ENCODE peak calls at places on chromosomes 11 and 22, in five cellular contexts. C is suprapubic skin, O is sigmoid colon, M is HL-60, Z is prostate gland. Q is an unnamed sample.

GRCh38 chr11:75195164-75195962 is 44.5 kb downstream of the SLCO2B1 start:
- DNase-seq in Z (no peak), O (peak), M (no peak), C (no peak), Q (no peak)

GRCh38 chr11:70735976-70736375 is 337.6 kb downstream of the CTTN start:
- DNase-seq in Z (no peak), C (no peak), O (no peak), M (no peak), Q (no peak)

GRCh38 chr22:35154937-35155387 is 89.0 kb downstream of the ISX start:
- DNase-seq in C (no peak), Z (peak), O (peak), M (peak), Q (no peak)

GRCh38 chr22:38953091-38953490 is 4.3 kb upstream of the APOBEC3A start:
- DNase-seq in M (no peak), O (peak), C (no peak), Z (no peak), Q (no peak)

GRCh38 chr11:69470301-69470700 is 11.2 kb upstream of the LINC01488 start:
- DNase-seq in M (no peak), O (no peak), C (no peak), Z (no peak), Q (no peak)

GRCh38 chr11:135033545-135033944 is 621.5 kb upstream of the B3GAT1 start:
- DNase-seq in M (no peak), C (no peak), Z (no peak), O (no peak), Q (peak)

GRCh38 chr11:62186195-62186594 is 3.8 kb upstream of the SCGB1D1 start:
- DNase-seq in Z (no peak), C (no peak), O (no peak), M (no peak), Q (no peak)

GRCh38 chr11:134667505-134667904 is 255.5 kb upstream of the B3GAT1 start:
- DNase-seq in Z (no peak), C (peak), O (peak), M (no peak), Q (peak)

GRCh38 chr11:3950996-3951662 is 95.7 kb downstream of the STIM1 start:
- DNase-seq in Z (no peak), O (no peak), C (no peak), M (no peak), Q (no peak)

GRCh38 chr22:40322061-40322460 is 24.2 kb upstream of the ADSL start:
- DNase-seq in Z (no peak), C (no peak), M (no peak), O (no peak), Q (no peak)
- H3K27ac ChIP-seq in Z (no peak), C (no peak), M (no peak), O (no peak), Q (peak)

DNA sequence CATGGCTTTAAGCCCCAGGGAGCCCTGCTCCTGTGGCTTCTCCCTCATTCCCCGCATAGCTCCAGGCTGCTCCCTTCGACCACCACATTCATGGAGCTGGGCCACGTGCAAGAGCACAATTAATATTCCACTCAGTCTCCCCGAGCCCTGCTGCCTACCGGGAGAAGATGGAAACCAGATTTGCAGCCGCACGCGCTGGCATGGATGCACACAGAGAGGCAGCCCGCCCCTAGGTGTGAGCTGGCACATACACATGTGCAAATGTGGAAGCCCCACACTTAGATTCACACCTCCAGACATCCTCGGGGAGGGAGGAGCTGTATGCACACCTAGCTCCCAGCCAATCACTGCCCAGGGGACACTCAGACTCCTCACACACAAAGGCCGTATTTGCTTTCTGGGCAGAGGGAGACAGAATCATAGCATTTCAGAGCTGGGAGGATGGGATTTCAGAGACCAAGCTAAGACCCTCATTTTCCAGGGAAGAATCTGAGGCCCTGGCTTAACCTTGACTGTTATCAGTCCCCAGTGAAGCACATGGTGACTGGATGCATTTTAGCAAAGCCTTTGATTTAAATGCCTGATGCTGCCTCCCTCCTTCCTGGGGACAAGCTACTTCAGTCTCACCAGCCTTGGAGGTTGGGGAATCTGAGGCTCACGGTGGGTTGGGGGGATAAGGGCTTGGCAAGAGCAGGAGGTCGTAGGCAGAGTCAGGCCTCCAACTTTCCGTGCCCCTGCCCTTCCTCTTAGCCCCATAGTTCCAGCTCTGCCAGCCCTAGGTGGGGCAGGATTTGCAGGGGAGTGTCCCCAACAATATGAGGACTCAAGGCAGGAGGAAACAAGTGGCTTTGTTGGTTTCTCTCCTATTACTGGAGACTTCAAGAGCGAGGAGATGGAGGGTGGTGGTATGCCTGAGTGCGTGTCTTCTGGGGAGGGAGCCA is 5.3 kb upstream of the CREB3L1 start:
- DNase-seq in M (no peak), C (no peak), O (no peak), Z (no peak), Q (no peak)
- TF ChIP-seq POLR2AphosphoS5 in M (no peak), C (no peak), O (no peak), Z (no peak), Q (no peak)

DNA sequence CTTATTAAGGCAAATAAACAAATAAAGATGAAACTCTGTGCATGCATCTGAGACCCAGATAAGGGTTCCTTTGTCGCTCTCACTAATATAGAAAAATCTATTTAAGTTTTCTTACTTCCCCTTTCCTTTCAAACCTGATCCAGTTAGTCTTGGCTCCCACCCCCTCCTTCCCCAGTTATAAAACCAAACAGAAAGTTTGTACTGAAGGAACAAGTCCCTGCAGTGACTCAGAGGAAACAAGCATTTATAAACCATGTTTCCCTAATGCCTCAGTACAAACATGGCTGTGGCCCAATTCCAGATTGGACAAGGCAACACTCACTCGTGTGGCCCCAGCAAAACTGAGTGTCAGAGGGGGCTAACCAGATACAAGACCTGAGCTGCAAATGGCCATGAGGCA is 65.5 kb upstream of the ARHGAP20 start:
- DNase-seq in M (no peak), C (no peak), Z (peak), O (no peak), Q (no peak)
- H3K27ac ChIP-seq in M (no peak), C (peak), Z (peak), O (no peak), Q (peak)

GRCh38 chr11:35126000-35126878 is 12.7 kb upstream of the CD44 start:
- DNase-seq in M (no peak), C (no peak), O (no peak), Z (no peak), Q (no peak)

GRCh38 chr11:35126879-35127576 is 11.9 kb upstream of the CD44 start:
- DNase-seq in C (no peak), Z (no peak), O (no peak), M (no peak), Q (no peak)

GRCh38 chr11:35131094-35131493 is 7.9 kb upstream of the CD44 start:
- DNase-seq in O (no peak), C (no peak), M (no peak), Z (no peak), Q (no peak)

GRCh38 chr11:35131760-35132159 is 7.2 kb upstream of the CD44 start:
- DNase-seq in C (no peak), O (no peak), Z (no peak), M (no peak), Q (no peak)

GRCh38 chr11:35127619-35128018 is 11.4 kb upstream of the CD44 start:
- DNase-seq in O (no peak), Z (no peak), C (no peak), M (no peak), Q (no peak)
- TF ChIP-seq POLR2AphosphoS5 in O (no peak), Z (no peak), C (no peak), M (no peak), Q (no peak)

GRCh38 chr11:128089962-128090361 is 497.4 kb downstream of the ETS1 start:
- DNase-seq in O (no peak), M (no peak), C (no peak), Z (no peak), Q (no peak)
- H3K27ac ChIP-seq in O (no peak), M (no peak), C (no peak), Z (no peak), Q (no peak)

DNA sequence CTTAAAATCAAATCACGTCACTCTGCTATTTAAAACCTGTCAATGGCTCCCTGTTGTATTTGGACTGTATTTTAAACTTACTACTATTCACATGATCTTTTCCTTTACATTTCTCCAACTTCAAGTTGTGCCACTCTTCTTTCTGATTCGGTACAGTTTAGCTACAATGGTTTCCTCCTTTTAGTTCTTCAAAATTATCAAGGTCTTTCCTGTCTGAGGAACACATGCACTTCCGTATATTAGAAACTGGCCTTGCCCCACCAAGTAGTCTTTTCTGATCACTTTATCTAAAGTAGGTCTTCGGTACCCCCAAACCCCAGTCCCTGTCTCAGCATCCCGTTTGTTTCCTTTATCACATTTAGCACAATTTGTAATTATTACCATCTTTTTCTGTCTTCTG is 81.8 kb downstream of the MTMR3 start:
- DNase-seq in M (peak), C (no peak), Z (no peak), O (no peak), Q (no peak)
- TF ChIP-seq POLR2AphosphoS5 in M (no peak), C (no peak), Z (no peak), O (no peak), Q (no peak)

DNA sequence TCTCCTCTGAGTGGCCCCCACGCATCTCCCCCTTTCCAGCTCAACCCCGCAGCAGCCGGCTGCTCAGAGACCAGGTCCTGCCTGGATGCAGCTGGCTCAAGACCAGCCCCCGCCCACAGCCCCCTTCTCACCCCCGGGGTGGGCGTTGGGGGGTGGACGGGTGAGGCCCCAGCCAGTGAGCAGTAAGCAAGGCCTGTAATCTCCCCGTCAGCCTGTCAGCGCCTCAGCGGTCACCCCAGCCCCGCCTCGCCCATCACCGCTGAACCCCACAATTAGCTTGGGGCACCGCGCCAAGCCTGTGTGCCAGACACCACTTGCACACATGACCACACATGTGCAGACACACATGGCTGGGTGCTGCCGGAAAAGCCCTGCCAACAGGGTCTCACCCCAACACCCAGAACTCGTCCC is 5.9 kb downstream of the PLXNB2 start:
- DNase-seq in Z (no peak), C (no peak), M (no peak), O (no peak), Q (no peak)
- H3K27ac ChIP-seq in Z (peak), C (peak), M (no peak), O (peak), Q (peak)

DNA sequence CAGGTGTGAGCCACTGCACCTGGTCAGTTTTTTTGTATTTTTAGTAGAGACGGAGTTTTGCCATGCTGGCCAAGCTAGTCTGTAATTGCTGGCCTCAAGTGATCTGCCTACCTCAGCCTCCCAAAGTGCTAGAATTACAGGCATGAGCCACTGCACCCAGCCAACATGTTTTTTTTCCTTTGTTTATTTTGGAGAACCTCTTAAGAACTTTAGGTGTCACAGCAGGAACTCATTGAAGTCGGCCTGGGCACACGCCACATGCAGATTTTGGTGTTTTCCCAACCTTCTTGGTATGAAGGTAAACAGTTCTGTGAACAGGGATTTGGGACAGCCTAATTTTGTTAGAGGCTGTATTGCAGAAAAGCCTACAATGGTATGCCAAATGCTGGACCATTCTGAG is 9.4 kb downstream of the DIXDC1 start:
- DNase-seq in C (no peak), O (no peak), Z (no peak), M (no peak), Q (peak)
- TF ChIP-seq POLR2AphosphoS5 in C (no peak), O (no peak), Z (peak), M (no peak), Q (no peak)

DNA sequence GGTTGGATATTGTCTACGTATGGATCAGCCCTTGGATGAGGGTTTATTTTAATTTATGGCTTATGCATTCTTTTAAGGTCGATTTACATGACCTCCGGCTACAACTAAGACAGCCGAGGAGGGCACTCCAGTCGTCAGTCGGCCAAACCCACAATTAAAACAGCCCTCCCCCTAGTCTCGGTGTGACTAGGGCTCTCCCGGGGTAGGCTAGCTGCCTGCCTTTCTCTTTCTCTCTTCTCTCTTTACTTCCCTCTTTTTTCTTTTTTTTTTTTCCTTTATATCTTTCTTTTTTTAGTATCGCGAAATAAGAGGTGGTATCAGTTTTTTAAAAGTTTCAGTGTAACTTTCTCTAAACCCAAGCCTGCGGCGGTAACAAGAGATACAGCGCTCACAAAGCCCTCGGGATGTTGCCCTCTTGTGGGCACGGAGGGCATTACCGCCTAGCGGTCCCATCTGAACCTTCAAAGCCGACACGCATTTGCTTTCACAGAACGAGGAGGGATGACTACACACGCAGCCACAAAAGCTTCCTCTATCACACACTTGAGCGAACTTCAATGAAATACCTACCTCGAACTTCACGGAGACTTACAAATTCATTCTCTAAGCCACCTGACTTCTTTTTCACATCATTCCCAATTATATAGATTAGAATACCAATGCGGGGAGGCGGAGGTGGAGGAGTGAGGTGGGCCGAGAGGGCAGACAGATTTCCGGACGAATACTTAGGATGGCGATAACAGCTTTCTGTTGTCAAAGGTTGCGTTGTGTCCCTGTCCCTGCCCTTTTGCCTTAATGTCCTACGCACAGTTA is 132.3 kb upstream of the C11orf58 start:
- DNase-seq in O (peak), C (peak), M (peak), Z (peak), Q (peak)
- H3K27ac ChIP-seq in O (peak), C (peak), M (no peak), Z (peak), Q (peak)